ENCODE peak calls at places on chromosomes 5 and 9, in nine cellular contexts. N, K, J, T, X, D, O, S and C are unnamed samples.

GRCh38 chr9:7234144-7234543 is 476.4 kb downstream of the KDM4C start:
- DNase-seq in N (no peak), K (peak; percentile 36), J (no peak), T (peak; percentile 10), X (no peak), D (peak; percentile 22), O (peak; percentile 12), S (no peak), C (peak; percentile 66)

GRCh38 chr5:34698754-34699153 is 42.6 kb downstream of the RAI14 start:
- DNase-seq in N (no peak), K (no peak), J (peak; percentile 52), T (no peak), X (no peak), D (no peak), O (no peak), S (no peak), C (no peak)

GRCh38 chr9:7186175-7186574 is 428.4 kb downstream of the KDM4C start:
- DNase-seq in N (no peak), K (no peak), J (no peak), T (no peak), X (no peak), D (peak; percentile 37), O (no peak), S (peak; percentile 25), C (peak; percentile 43)

GRCh38 chr9:137496601-137497375 is 37.7 kb upstream of the NSMF start:
- DNase-seq in N (no peak), K (no peak), J (no peak), T (no peak), X (no peak), D (no peak), O (no peak), S (peak; percentile 82), C (no peak)

GRCh38 chr9:27203783-27204182 is 93.2 kb downstream of the EQTN start:
- DNase-seq in N (no peak), K (no peak), J (no peak), T (no peak), X (no peak), D (no peak), O (peak; percentile 47), S (no peak), C (no peak)

GRCh38 chr9:129763235-129763917 is 10.5 kb upstream of the PTGES start:
- DNase-seq in N (peak; percentile 19), K (no peak), J (no peak), T (no peak), X (peak; percentile 34), D (peak; percentile 80), O (peak; percentile 59), S (no peak), C (peak; percentile 94)

GRCh38 chr9:86282979-86283535 is 719 bp upstream of the ISCA1 start:
- DNase-seq in N (no peak), K (no peak), J (no peak), T (no peak), X (no peak), D (peak; percentile 88), O (peak; percentile 92), S (no peak), C (peak; percentile 92)

GRCh38 chr5:98563885-98564653 is 209.4 kb upstream of the RGMB start:
- DNase-seq in N (no peak), K (no peak), J (no peak), T (peak; percentile 7), X (no peak), D (no peak), O (no peak), S (no peak), C (peak; percentile 30)

GRCh38 chr9:101625871-101626270 is 31.1 kb upstream of the PPP3R2 start:
- DNase-seq in N (no peak), K (no peak), J (no peak), T (no peak), X (no peak), D (peak; percentile 3), O (no peak), S (no peak), C (peak; percentile 72)

GRCh38 chr9:89750117-89750551 is 145.3 kb downstream of the GADD45G start:
- DNase-seq in N (peak; percentile 75), K (no peak), J (no peak), T (no peak), X (no peak), D (no peak), O (no peak), S (no peak), C (no peak)

GRCh38 chr9:88056876-88057275 is 81.4 kb downstream of the SPATA31C2 start:
- DNase-seq in N (no peak), K (no peak), J (no peak), T (no peak), X (no peak), D (peak; percentile 58), O (peak; percentile 74), S (no peak), C (peak; percentile 19)

GRCh38 chr9:134442486-134443168 is 116.4 kb downstream of the RXRA start:
- DNase-seq in N (no peak), K (no peak), J (no peak), T (no peak), X (no peak), D (no peak), O (peak; percentile 23), S (no peak), C (peak; percentile 12)

GRCh38 chr9:101513351-101513750 is 20.3 kb upstream of the RNF20 start:
- DNase-seq in N (no peak), K (no peak), J (no peak), T (no peak), X (no peak), D (no peak), O (no peak), S (no peak), C (no peak)

GRCh38 chr5:18805376-18805775 is 1171.1 kb downstream of the TAF11L14 start:
- DNase-seq in N (no peak), K (no peak), J (no peak), T (no peak), X (no peak), D (no peak), O (no peak), S (no peak), C (no peak)

GRCh38 chr5:40502045-40502444 is 177.7 kb upstream of the PTGER4 start:
- DNase-seq in N (no peak), K (no peak), J (no peak), T (no peak), X (no peak), D (no peak), O (no peak), S (no peak), C (no peak)

GRCh38 chr9:21137020-21137419 is 4.6 kb downstream of the IFNW1 start:
- DNase-seq in N (no peak), K (no peak), J (no peak), T (no peak), X (no peak), D (no peak), O (no peak), S (no peak), C (no peak)

GRCh38 chr9:21135736-21136135 is 5.9 kb downstream of the IFNW1 start:
- DNase-seq in N (no peak), K (no peak), J (no peak), T (no peak), X (no peak), D (no peak), O (no peak), S (no peak), C (no peak)

GRCh38 chr9:21144620-21145019 is 3.0 kb upstream of the IFNW1 start:
- DNase-seq in N (no peak), K (no peak), J (no peak), T (no peak), X (no peak), D (no peak), O (no peak), S (no peak), C (no peak)

DNA sequence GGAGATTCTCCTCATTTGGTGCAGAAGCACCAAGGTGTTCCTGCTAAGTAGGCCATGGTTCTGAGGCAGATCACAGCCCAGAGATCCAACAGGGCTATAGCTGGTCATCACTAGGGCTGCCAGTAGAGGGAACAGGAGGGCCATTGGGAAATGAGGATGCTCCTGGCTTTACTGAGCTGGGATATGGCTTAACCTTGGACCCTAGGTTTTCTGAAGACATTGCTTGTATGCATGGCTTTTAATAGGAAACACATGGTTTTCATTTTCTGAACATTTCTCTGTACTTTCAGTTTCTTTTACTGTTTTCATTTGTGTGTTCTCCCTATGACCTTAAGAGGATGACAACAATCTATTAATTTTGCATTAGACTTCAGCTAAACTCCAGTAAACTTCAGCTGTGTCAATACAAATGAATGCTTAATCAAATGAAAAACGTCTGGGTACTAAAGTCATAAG is at the start of gene IFNW1:
- DNase-seq in N (no peak), K (no peak), J (no peak), T (no peak), X (no peak), D (no peak), O (no peak), S (no peak), C (peak; percentile 42)
- TF ChIP-seq CTCF in N (no peak), K (peak; percentile 13), J (no peak), T (no peak), X (no peak), D (no peak), O (no peak), S (peak; percentile 15), C (peak; percentile 41)

GRCh38 chr9:36141288-36141687 is 4.8 kb downstream of the GLIPR2 start:
- DNase-seq in N (no peak), K (no peak), J (no peak), T (no peak), X (no peak), D (peak; percentile 41), O (no peak), S (no peak), C (peak; percentile 45)
- TF ChIP-seq CTCF in N (peak; percentile 40), K (no peak), J (peak; percentile 22), T (peak; percentile 17), X (peak; percentile 36), D (peak; percentile 43), O (peak; percentile 48), S (peak; percentile 49), C (peak; percentile 39)

DNA sequence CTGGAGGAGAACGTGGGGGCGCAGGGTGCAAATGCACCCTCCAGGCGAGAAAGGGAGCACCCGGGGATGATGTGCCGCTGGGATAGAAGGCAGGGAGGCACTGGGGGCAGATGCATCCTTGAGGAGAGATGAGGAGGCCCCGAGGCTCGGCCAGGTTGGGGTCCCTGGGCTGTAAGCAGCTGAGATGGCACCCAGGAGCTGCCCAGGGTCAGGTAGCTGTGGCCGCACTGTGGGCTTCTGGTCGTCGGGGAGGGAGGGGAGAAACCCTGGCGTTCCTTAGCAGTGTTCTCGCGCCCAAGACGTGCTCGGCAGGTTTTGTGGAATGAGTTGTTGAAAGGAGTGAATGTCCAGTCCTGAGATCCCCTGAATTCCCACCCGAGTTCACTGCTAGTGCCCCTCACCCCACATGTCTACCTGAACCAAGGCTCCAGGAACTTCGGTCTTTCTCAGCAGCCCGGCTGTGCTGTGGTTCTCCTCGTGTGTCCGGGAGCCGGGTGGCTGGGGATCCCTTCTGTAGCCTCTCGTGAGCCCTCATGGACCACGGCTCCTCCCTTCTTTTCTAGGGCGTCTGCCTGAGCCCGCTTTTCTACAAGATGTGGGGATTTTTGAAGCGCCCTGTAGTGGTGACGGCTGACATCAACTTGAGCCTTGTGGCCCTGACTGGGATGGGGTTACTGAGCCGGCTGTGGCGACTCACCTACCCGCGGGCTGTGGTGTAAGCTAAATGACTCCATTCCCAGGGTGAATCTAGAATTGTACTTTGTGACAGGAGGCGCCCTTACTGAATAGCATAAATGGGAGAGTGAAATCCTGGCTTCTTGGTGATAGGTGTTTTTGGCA is 1.1 kb downstream of the POMT1 start:
- DNase-seq in N (no peak), K (no peak), J (no peak), T (no peak), X (no peak), D (peak; percentile 49), O (peak; percentile 27), S (no peak), C (peak; percentile 40)
- TF ChIP-seq CTCF in N (no peak), K (no peak), J (no peak), T (peak; percentile 6), X (no peak), D (no peak), O (no peak), S (no peak), C (no peak)

GRCh38 chr5:140345919-140346347 is 470 bp downstream of the HBEGF start:
- DNase-seq in N (peak; percentile 73), K (peak; percentile 50), J (peak; percentile 81), T (peak; percentile 71), X (peak; percentile 61), D (peak; percentile 66), O (peak; percentile 69), S (peak; percentile 87), C (peak; percentile 63)
- TF ChIP-seq CTCF in N (peak; percentile 58), K (no peak), J (peak; percentile 56), T (peak; percentile 36), X (no peak), D (peak; percentile 41), O (peak; percentile 43), S (peak; percentile 54), C (peak; percentile 43)